ENCODE peak calls at places on chromosome 21, in seven cellular contexts. W, X, S, I, N, T and D are unnamed samples.

GRCh38 chr21:26888256-26888655 is 43.0 kb upstream of the ADAMTS1 start:
- DNase-seq in W (no peak), T (no peak), N (no peak), S (no peak), I (no peak), X (no peak), D (no peak)

GRCh38 chr21:17334478-17334877 is 178.4 kb upstream of the CXADR start:
- DNase-seq in W (no peak), X (no peak), N (no peak), S (no peak), T (no peak), I (no peak), D (no peak)

GRCh38 chr21:27246741-27247140 is 279.9 kb upstream of the ADAMTS5 start:
- DNase-seq in X (no peak), T (no peak), S (peak), I (no peak), N (no peak), W (peak), D (no peak)

GRCh38 chr21:39007532-39007931 is 175.7 kb downstream of the PSMG1 start:
- DNase-seq in W (no peak), S (no peak), X (no peak), N (no peak), I (no peak), T (no peak), D (no peak)

GRCh38 chr21:26146681-26147080 is 23.9 kb downstream of the APP start:
- DNase-seq in W (no peak), X (no peak), I (no peak), T (no peak), N (no peak), S (no peak), D (no peak)

GRCh38 chr21:34797926-34798595 is 129.3 kb downstream of the CLIC6 start:
- DNase-seq in N (no peak), I (no peak), W (no peak), S (no peak), T (no peak), X (no peak), D (no peak)

GRCh38 chr21:42047821-42048613 is 23.1 kb upstream of the UMODL1 start:
- DNase-seq in T (peak), N (peak), W (peak), I (peak), S (peak), X (no peak), D (no peak)

GRCh38 chr21:44952929-44953627 is 13.2 kb downstream of the SLX9 start:
- DNase-seq in N (no peak), X (no peak), S (no peak), W (no peak), T (peak), I (no peak), D (no peak)

GRCh38 chr21:29002442-29003144 is 9.9 kb upstream of the LTN1 start:
- DNase-seq in W (peak), S (peak), X (peak), I (peak), N (peak), T (peak), D (peak)